ENCODE peak calls at places on chromosomes 7 and 10, in nine cellular contexts. J is lower lobe of right lung, V is endodermal cell, D is suprapubic skin, C is breast epithelium, G is right lobe of liver, P is ovary, Y is upper lobe of left lung, I is gastrocnemius medialis. B is an unnamed sample. For H3K4me1 and H3K9me3, the result is how much of the 10 kb centered on the place peaks cover.

GRCh38 chr10:127963136-127963535 is 56.2 kb downstream of the PTPRE start:
- DNase-seq in J (no peak), V (no peak), D (no peak), C (no peak), G (no peak), P (no peak), Y (no peak), I (no peak), B (no peak)

GRCh38 chr10:84333864-84334451 is 5.6 kb downstream of the CCSER2 start:
- DNase-seq in J (no peak), V (no peak), D (no peak), C (no peak), G (no peak), P (no peak), Y (no peak), I (no peak), B (no peak)

GRCh38 chr10:110010076-110011069 is 2.6 kb downstream of the ADD3 start:
- DNase-seq in J (no peak), V (no peak), D (no peak), C (no peak), G (no peak), P (no peak), Y (no peak), I (no peak), B (no peak)

GRCh38 chr10:104104926-104105325 is 17.0 kb upstream of the SFR1 start:
- DNase-seq in J (no peak), V (no peak), D (no peak), C (no peak), G (no peak), P (no peak), Y (no peak), I (no peak), B (no peak)

GRCh38 chr10:63264852-63265617 is 131.9 kb downstream of the NRBF2 start:
- DNase-seq in J (no peak), V (peak), D (no peak), C (no peak), G (no peak), P (no peak), Y (no peak), I (no peak), B (no peak)

GRCh38 chr10:60009316-60009715 is 103.0 kb upstream of the CCDC6 start:
- DNase-seq in J (no peak), V (no peak), D (no peak), C (no peak), G (no peak), P (no peak), Y (no peak), I (no peak), B (no peak)

GRCh38 chr10:21417172-21417712 is 108.2 kb downstream of the SKIDA1 start:
- DNase-seq in J (no peak), V (peak), D (no peak), C (no peak), G (no peak), P (no peak), Y (no peak), I (no peak), B (no peak)

GRCh38 chr10:21273400-21273968 is 252.0 kb downstream of the SKIDA1 start:
- DNase-seq in J (no peak), V (no peak), D (no peak), C (no peak), G (no peak), P (no peak), Y (no peak), I (no peak), B (no peak)

GRCh38 chr10:11551915-11552602 is 59.4 kb downstream of the USP6NL start:
- DNase-seq in J (no peak), V (no peak), D (no peak), C (no peak), G (no peak), P (no peak), Y (no peak), I (no peak), B (no peak)

GRCh38 chr10:10870523-10871241 is 147.0 kb upstream of the CELF2 start:
- DNase-seq in J (no peak), V (no peak), D (no peak), C (peak), G (no peak), P (no peak), Y (peak), I (no peak), B (no peak)

GRCh38 chr10:95236068-95236903 is 42.2 kb downstream of the ACSM6 start:
- DNase-seq in J (no peak), V (no peak), D (no peak), C (no peak), G (no peak), P (no peak), Y (no peak), I (no peak), B (no peak)

GRCh38 chr7:76302299-76303056 is at the start of gene HSPB1:
- DNase-seq in J (peak), V (peak), D (peak), C (peak), G (peak), P (peak), Y (peak), I (peak), B (peak)

GRCh38 chr7:76301000-76301399 is 1.5 kb upstream of the HSPB1 start:
- DNase-seq in J (no peak), V (no peak), D (no peak), C (no peak), G (no peak), P (no peak), Y (no peak), I (no peak), B (no peak)

GRCh38 chr7:76303057-76303828 is 770 bp downstream of the HSPB1 start:
- DNase-seq in J (peak), V (peak), D (peak), C (peak), G (peak), P (peak), Y (peak), I (peak), B (peak)

GRCh38 chr7:76300210-76300731 is 2.2 kb upstream of the HSPB1 start:
- DNase-seq in J (no peak), V (no peak), D (no peak), C (peak), G (no peak), P (no peak), Y (no peak), I (peak), B (no peak)

GRCh38 chr7:76303829-76304505 is 1.5 kb downstream of the HSPB1 start:
- DNase-seq in J (no peak), V (no peak), D (no peak), C (no peak), G (no peak), P (no peak), Y (no peak), I (peak), B (no peak)
- H3K4me1 ChIP-seq in J (under half), V (under half), D (half or more), C (under half), G (under half), P (under half), Y (half or more), I (half or more), B (under half)

GRCh38 chr10:37957841-37958240 is 18.6 kb downstream of the ZNF25 start:
- DNase-seq in J (no peak), V (no peak), D (no peak), C (no peak), G (no peak), P (no peak), Y (no peak), I (no peak), B (no peak)
- H3K9me3 ChIP-seq in J (under half), V (under half), D (under half), C (under half), G (under half), P (under half), Y (under half), I (under half), B (under half)

GRCh38 chr7:88354999-88355398 is 48.3 kb upstream of the STEAP4 start:
- DNase-seq in J (no peak), V (no peak), D (no peak), C (no peak), G (no peak), P (no peak), Y (no peak), I (no peak), B (no peak)
- H3K4me1 ChIP-seq in J (under half), V (under half), D (under half), C (under half), G (under half), P (under half), Y (under half), I (under half), B (under half)

DNA sequence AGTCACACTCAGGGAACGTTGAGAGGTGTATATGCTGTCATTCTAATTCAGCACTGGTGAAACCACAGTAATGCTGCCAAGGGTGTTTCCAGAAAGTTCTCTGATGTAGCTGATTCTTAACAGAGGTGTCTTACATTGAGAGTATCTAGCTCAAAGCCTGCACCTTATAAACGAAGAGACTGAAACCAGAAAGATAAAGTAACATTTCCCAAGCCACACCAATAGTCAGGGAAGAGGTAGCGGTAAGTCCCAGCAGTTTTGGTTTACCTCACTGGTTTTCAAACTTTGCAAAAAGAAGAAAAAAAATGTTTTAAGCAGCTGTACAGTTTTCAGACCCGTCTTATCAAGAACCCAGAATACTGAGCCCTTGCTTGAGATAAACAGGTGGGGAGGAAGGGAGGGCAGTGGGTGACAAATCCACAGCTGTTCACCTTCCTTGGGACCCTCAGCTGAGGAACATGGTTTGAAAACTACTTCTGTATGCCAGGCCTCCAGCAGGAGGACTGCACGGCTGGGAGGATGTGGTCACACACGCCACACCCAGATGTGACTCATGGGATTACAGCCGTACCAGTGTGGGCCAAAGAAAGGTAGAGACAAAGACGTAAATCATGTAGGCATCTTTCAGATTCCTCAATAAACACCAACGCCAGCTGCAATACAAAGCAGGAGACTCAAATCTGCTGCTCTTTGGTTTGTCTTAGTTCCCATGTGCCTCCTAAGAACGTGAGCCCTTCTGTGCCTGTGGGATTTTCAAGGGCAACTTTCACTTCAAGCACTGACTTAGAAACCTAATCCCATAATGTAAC is 64.0 kb upstream of the GSDME start:
- DNase-seq in J (peak), V (no peak), D (peak), C (peak), G (no peak), P (no peak), Y (no peak), I (peak), B (peak)
- H3K9me3 ChIP-seq in J (under half), V (under half), D (under half), C (under half), G (under half), P (under half), Y (under half), I (under half), B (under half)

GRCh38 chr7:44748042-44748947 is at the start of gene ZMIZ2:
- DNase-seq in J (peak), V (peak), D (peak), C (peak), G (peak), P (peak), Y (peak), I (peak), B (peak)

GRCh38 chr7:44750921-44751571 is 2.4 kb downstream of the ZMIZ2 start:
- DNase-seq in J (no peak), V (peak), D (no peak), C (no peak), G (peak), P (peak), Y (no peak), I (no peak), B (no peak)

GRCh38 chr7:44749992-44750391 is 1.3 kb downstream of the ZMIZ2 start:
- DNase-seq in J (no peak), V (no peak), D (no peak), C (no peak), G (no peak), P (no peak), Y (no peak), I (no peak), B (no peak)

GRCh38 chr7:44748948-44749731 is 493 bp downstream of the ZMIZ2 start:
- DNase-seq in J (no peak), V (peak), D (no peak), C (no peak), G (no peak), P (no peak), Y (peak), I (no peak), B (no peak)

GRCh38 chr7:44750424-44750823 is 1.8 kb downstream of the ZMIZ2 start:
- DNase-seq in J (no peak), V (no peak), D (no peak), C (no peak), G (no peak), P (peak), Y (no peak), I (no peak), B (no peak)
- H3K4me1 ChIP-seq in J (half or more), V (under half), D (under half), C (under half), G (under half), P (under half), Y (under half), I (under half), B (under half)

DNA sequence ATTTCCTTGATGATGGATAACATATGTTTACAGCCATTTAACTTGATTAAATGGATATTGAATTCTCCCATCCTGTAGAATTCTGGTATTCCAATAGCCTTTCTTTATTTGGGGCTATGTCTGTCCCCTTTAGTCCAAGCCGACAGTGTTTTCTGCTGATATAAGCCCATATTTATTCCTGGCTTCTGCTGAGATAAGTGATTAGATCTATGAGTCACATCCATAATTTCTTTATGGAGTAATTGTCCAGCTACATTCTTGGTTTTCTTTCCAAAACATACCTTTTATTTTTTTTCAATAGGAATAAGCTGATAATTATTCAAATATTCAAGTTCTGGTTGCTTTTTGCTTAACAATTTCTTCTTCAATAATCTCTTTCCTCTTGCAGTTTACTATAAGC is 106.7 kb downstream of the NRG3 start:
- DNase-seq in J (no peak), V (no peak), D (no peak), C (no peak), G (no peak), P (no peak), Y (no peak), I (no peak), B (no peak)
- H3K9me3 ChIP-seq in J (under half), V (under half), D (under half), C (under half), G (under half), P (under half), Y (under half), I (under half), B (under half)

DNA sequence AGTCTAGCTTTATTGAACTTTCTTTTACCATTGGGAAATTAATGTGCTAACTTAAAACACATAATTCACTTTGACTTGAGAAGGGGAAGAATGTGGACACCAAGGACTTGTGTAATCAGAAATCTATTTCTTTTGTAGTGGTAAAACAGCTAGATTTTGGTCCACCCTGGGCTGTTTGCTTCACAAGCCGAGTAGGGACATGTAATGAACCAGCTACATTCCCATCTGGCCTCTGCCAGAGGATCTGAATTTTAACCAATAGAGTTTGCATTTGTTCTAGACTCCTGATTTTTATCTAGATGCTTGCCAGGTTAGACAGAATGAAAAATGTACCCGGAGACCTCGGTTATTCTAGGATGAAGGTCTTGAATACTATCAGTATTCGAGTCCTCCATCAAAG is 1.9 kb downstream of the CACNB2 start:
- DNase-seq in J (no peak), V (no peak), D (no peak), C (no peak), G (no peak), P (no peak), Y (no peak), I (no peak), B (no peak)
- H3K4me1 ChIP-seq in J (under half), V (under half), D (under half), C (under half), G (under half), P (under half), Y (under half), I (under half), B (under half)

B was measured in ascending aorta.